ENCODE peak calls at places on chromosomes 7 and 10, in seven cellular contexts. One of them, this sample, is unnamed. For H3K36me3 and H3K4me1, the result is how much of the 10 kb centered on the place peaks cover.

GRCh38 chr7:26688936-26689506 is 175.4 kb downstream of the SKAP2 start:
- DNase-seq in SK-N-SH: no peak
- DNase-seq in neural progenitor cell: no peak
- DNase-seq in CD4-positive, CD25-positive, alpha-beta regulatory T cell: no peak
- DNase-seq in heart right ventricle: no peak
- DNase-seq in colonic mucosa: no peak
- DNase-seq in SJSA1: no peak
- DNase-seq in this sample: no peak

GRCh38 chr10:102951316-102951715 is 33.2 kb downstream of the CNNM2 start:
- DNase-seq in SK-N-SH: no peak
- DNase-seq in neural progenitor cell: no peak
- DNase-seq in CD4-positive, CD25-positive, alpha-beta regulatory T cell: no peak
- DNase-seq in heart right ventricle: no peak
- DNase-seq in colonic mucosa: no peak
- DNase-seq in SJSA1: no peak
- DNase-seq in this sample: no peak

GRCh38 chr7:142645777-142646176 is 103.5 kb upstream of the PRSS1 start:
- DNase-seq in SK-N-SH: peak
- DNase-seq in neural progenitor cell: peak
- DNase-seq in CD4-positive, CD25-positive, alpha-beta regulatory T cell: no peak
- DNase-seq in heart right ventricle: no peak
- DNase-seq in colonic mucosa: no peak
- DNase-seq in SJSA1: no peak
- DNase-seq in this sample: no peak

GRCh38 chr7:43847496-43847895 is 21.8 kb downstream of the MRPS24 start:
- DNase-seq in SK-N-SH: no peak
- DNase-seq in neural progenitor cell: no peak
- DNase-seq in CD4-positive, CD25-positive, alpha-beta regulatory T cell: no peak
- DNase-seq in heart right ventricle: no peak
- DNase-seq in colonic mucosa: no peak
- DNase-seq in SJSA1: no peak
- DNase-seq in this sample: no peak

GRCh38 chr10:5589071-5589962 is 64.6 kb downstream of the CALML3 start:
- DNase-seq in SK-N-SH: no peak
- DNase-seq in neural progenitor cell: no peak
- DNase-seq in CD4-positive, CD25-positive, alpha-beta regulatory T cell: no peak
- DNase-seq in heart right ventricle: no peak
- DNase-seq in colonic mucosa: no peak
- DNase-seq in SJSA1: no peak
- DNase-seq in this sample: no peak

GRCh38 chr7:151808296-151809155 is 68.4 kb downstream of the PRKAG2 start:
- DNase-seq in SK-N-SH: peak
- DNase-seq in neural progenitor cell: no peak
- DNase-seq in CD4-positive, CD25-positive, alpha-beta regulatory T cell: no peak
- DNase-seq in heart right ventricle: no peak
- DNase-seq in colonic mucosa: no peak
- DNase-seq in SJSA1: no peak
- DNase-seq in this sample: peak

GRCh38 chr10:5404188-5405041 is at the start of gene TUBAL3:
- DNase-seq in SK-N-SH: no peak
- DNase-seq in neural progenitor cell: no peak
- DNase-seq in CD4-positive, CD25-positive, alpha-beta regulatory T cell: no peak
- DNase-seq in heart right ventricle: no peak
- DNase-seq in colonic mucosa: peak
- DNase-seq in SJSA1: no peak
- DNase-seq in this sample: no peak

GRCh38 chr10:1938317-1938716 is 201.0 kb upstream of the ADARB2 start:
- DNase-seq in SK-N-SH: no peak
- DNase-seq in neural progenitor cell: no peak
- DNase-seq in CD4-positive, CD25-positive, alpha-beta regulatory T cell: no peak
- DNase-seq in heart right ventricle: no peak
- DNase-seq in colonic mucosa: no peak
- DNase-seq in SJSA1: no peak
- DNase-seq in this sample: no peak

GRCh38 chr7:112453505-112454171 is 3.4 kb downstream of the IFRD1 start:
- DNase-seq in SK-N-SH: no peak
- DNase-seq in neural progenitor cell: no peak
- DNase-seq in CD4-positive, CD25-positive, alpha-beta regulatory T cell: no peak
- DNase-seq in heart right ventricle: no peak
- DNase-seq in colonic mucosa: no peak
- DNase-seq in SJSA1: no peak
- DNase-seq in this sample: no peak

GRCh38 chr10:3955493-3955892 is 170.5 kb upstream of the KLF6 start:
- DNase-seq in SK-N-SH: no peak
- DNase-seq in neural progenitor cell: peak
- DNase-seq in CD4-positive, CD25-positive, alpha-beta regulatory T cell: no peak
- DNase-seq in heart right ventricle: no peak
- DNase-seq in colonic mucosa: peak
- DNase-seq in SJSA1: no peak
- DNase-seq in this sample: no peak

GRCh38 chr10:123148414-123149161 is 652 bp downstream of the HMX2 start:
- DNase-seq in SK-N-SH: peak
- DNase-seq in neural progenitor cell: peak
- DNase-seq in CD4-positive, CD25-positive, alpha-beta regulatory T cell: no peak
- DNase-seq in heart right ventricle: no peak
- DNase-seq in colonic mucosa: no peak
- DNase-seq in SJSA1: peak
- DNase-seq in this sample: no peak

GRCh38 chr10:6336013-6336412 is 133.3 kb downstream of the PFKFB3 start:
- DNase-seq in SK-N-SH: no peak
- DNase-seq in neural progenitor cell: no peak
- DNase-seq in CD4-positive, CD25-positive, alpha-beta regulatory T cell: no peak
- DNase-seq in heart right ventricle: no peak
- DNase-seq in colonic mucosa: no peak
- DNase-seq in SJSA1: no peak
- DNase-seq in this sample: no peak

GRCh38 chr7:142460402-142461117 is 202.7 kb upstream of the PRSS58 start:
- DNase-seq in SK-N-SH: no peak
- DNase-seq in neural progenitor cell: no peak
- DNase-seq in CD4-positive, CD25-positive, alpha-beta regulatory T cell: no peak
- DNase-seq in heart right ventricle: no peak
- DNase-seq in colonic mucosa: no peak
- DNase-seq in SJSA1: no peak
- DNase-seq in this sample: no peak

GRCh38 chr10:74988787-74989574 is 122.5 kb upstream of the SAMD8 start:
- DNase-seq in SK-N-SH: no peak
- DNase-seq in neural progenitor cell: no peak
- DNase-seq in CD4-positive, CD25-positive, alpha-beta regulatory T cell: no peak
- DNase-seq in heart right ventricle: no peak
- DNase-seq in colonic mucosa: no peak
- DNase-seq in SJSA1: no peak
- DNase-seq in this sample: no peak

GRCh38 chr10:131452926-131453771 is 141.6 kb upstream of the TCERG1L start:
- DNase-seq in SK-N-SH: no peak
- DNase-seq in neural progenitor cell: peak
- DNase-seq in CD4-positive, CD25-positive, alpha-beta regulatory T cell: no peak
- DNase-seq in heart right ventricle: peak
- DNase-seq in colonic mucosa: no peak
- DNase-seq in SJSA1: no peak
- DNase-seq in this sample: peak

GRCh38 chr10:3467052-3467906 is 294.7 kb upstream of the PITRM1 start:
- DNase-seq in SK-N-SH: no peak
- DNase-seq in neural progenitor cell: peak
- DNase-seq in CD4-positive, CD25-positive, alpha-beta regulatory T cell: no peak
- DNase-seq in heart right ventricle: peak
- DNase-seq in colonic mucosa: peak
- DNase-seq in SJSA1: peak
- DNase-seq in this sample: no peak

GRCh38 chr10:114405011-114405350 is 679 bp upstream of the AFAP1L2 start:
- DNase-seq in SK-N-SH: no peak
- DNase-seq in neural progenitor cell: no peak
- DNase-seq in CD4-positive, CD25-positive, alpha-beta regulatory T cell: no peak
- DNase-seq in heart right ventricle: no peak
- DNase-seq in colonic mucosa: peak
- DNase-seq in SJSA1: no peak
- DNase-seq in this sample: no peak
- H3K36me3 ChIP-seq in SK-N-SH: under half
- H3K36me3 ChIP-seq in neural progenitor cell: under half
- H3K36me3 ChIP-seq in CD4-positive, CD25-positive, alpha-beta regulatory T cell: under half
- H3K36me3 ChIP-seq in heart right ventricle: under half
- H3K36me3 ChIP-seq in colonic mucosa: under half
- H3K36me3 ChIP-seq in SJSA1: under half
- H3K36me3 ChIP-seq in this sample: under half

DNA sequence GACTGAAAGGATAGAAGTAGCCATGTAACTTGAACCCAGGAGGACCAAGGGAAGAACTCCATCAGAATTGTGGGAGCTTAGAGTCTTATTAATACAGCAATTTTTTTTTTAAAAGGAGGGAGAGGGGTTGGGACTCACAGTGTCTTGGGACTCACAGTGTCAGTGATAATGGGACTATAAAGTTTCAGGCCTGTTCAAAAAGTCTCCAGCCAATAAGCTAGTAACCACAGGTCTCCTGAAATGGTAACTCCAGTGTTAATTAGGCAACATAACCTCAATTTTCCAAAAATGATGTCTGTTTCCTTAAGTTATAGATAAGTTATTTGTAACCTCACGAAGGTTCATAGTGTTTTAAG is 2.4 kb upstream of the HNRNPH3 start:
- DNase-seq in SK-N-SH: no peak
- DNase-seq in neural progenitor cell: no peak
- DNase-seq in CD4-positive, CD25-positive, alpha-beta regulatory T cell: no peak
- DNase-seq in heart right ventricle: no peak
- DNase-seq in colonic mucosa: no peak
- DNase-seq in SJSA1: no peak
- DNase-seq in this sample: no peak
- H3K4me3 ChIP-seq in SK-N-SH: no peak
- H3K4me3 ChIP-seq in neural progenitor cell: no peak
- H3K4me3 ChIP-seq in CD4-positive, CD25-positive, alpha-beta regulatory T cell: no peak
- H3K4me3 ChIP-seq in heart right ventricle: no peak
- H3K4me3 ChIP-seq in colonic mucosa: no peak
- H3K4me3 ChIP-seq in SJSA1: no peak
- H3K4me3 ChIP-seq in this sample: no peak

GRCh38 chr10:120746016-120746755 is 105.0 kb upstream of the WDR11 start:
- DNase-seq in SK-N-SH: peak
- DNase-seq in neural progenitor cell: no peak
- DNase-seq in CD4-positive, CD25-positive, alpha-beta regulatory T cell: no peak
- DNase-seq in heart right ventricle: no peak
- DNase-seq in colonic mucosa: no peak
- DNase-seq in SJSA1: no peak
- DNase-seq in this sample: no peak
- H3K4me1 ChIP-seq in SK-N-SH: under half
- H3K4me1 ChIP-seq in neural progenitor cell: under half
- H3K4me1 ChIP-seq in CD4-positive, CD25-positive, alpha-beta regulatory T cell: under half
- H3K4me1 ChIP-seq in heart right ventricle: under half
- H3K4me1 ChIP-seq in colonic mucosa: under half
- H3K4me1 ChIP-seq in SJSA1: under half
- H3K4me1 ChIP-seq in this sample: under half

GRCh38 chr7:5708271-5708670 is 73.2 kb downstream of the RNF216 start:
- DNase-seq in SK-N-SH: no peak
- DNase-seq in neural progenitor cell: no peak
- DNase-seq in CD4-positive, CD25-positive, alpha-beta regulatory T cell: no peak
- DNase-seq in heart right ventricle: no peak
- DNase-seq in colonic mucosa: no peak
- DNase-seq in SJSA1: no peak
- DNase-seq in this sample: no peak

GRCh38 chr7:5712566-5712965 is 68.9 kb downstream of the RNF216 start:
- DNase-seq in SK-N-SH: no peak
- DNase-seq in neural progenitor cell: no peak
- DNase-seq in CD4-positive, CD25-positive, alpha-beta regulatory T cell: no peak
- DNase-seq in heart right ventricle: no peak
- DNase-seq in colonic mucosa: no peak
- DNase-seq in SJSA1: no peak
- DNase-seq in this sample: no peak

GRCh38 chr7:5713124-5713912 is 68.1 kb downstream of the RNF216 start:
- DNase-seq in SK-N-SH: no peak
- DNase-seq in neural progenitor cell: no peak
- DNase-seq in CD4-positive, CD25-positive, alpha-beta regulatory T cell: no peak
- DNase-seq in heart right ventricle: no peak
- DNase-seq in colonic mucosa: no peak
- DNase-seq in SJSA1: no peak
- DNase-seq in this sample: no peak

GRCh38 chr7:5711419-5711818 is 70.0 kb downstream of the RNF216 start:
- DNase-seq in SK-N-SH: no peak
- DNase-seq in neural progenitor cell: no peak
- DNase-seq in CD4-positive, CD25-positive, alpha-beta regulatory T cell: no peak
- DNase-seq in heart right ventricle: no peak
- DNase-seq in colonic mucosa: no peak
- DNase-seq in SJSA1: no peak
- DNase-seq in this sample: no peak

GRCh38 chr7:5709347-5709950 is 72.0 kb downstream of the RNF216 start:
- DNase-seq in SK-N-SH: no peak
- DNase-seq in neural progenitor cell: no peak
- DNase-seq in CD4-positive, CD25-positive, alpha-beta regulatory T cell: no peak
- DNase-seq in heart right ventricle: no peak
- DNase-seq in colonic mucosa: no peak
- DNase-seq in SJSA1: no peak
- DNase-seq in this sample: no peak
- H3K36me3 ChIP-seq in SK-N-SH: half or more
- H3K36me3 ChIP-seq in neural progenitor cell: under half
- H3K36me3 ChIP-seq in CD4-positive, CD25-positive, alpha-beta regulatory T cell: half or more
- H3K36me3 ChIP-seq in heart right ventricle: under half
- H3K36me3 ChIP-seq in colonic mucosa: under half
- H3K36me3 ChIP-seq in SJSA1: half or more
- H3K36me3 ChIP-seq in this sample: half or more

GRCh38 chr10:110569736-110570135 is 2.2 kb downstream of the SMC3 start:
- DNase-seq in SK-N-SH: no peak
- DNase-seq in neural progenitor cell: no peak
- DNase-seq in CD4-positive, CD25-positive, alpha-beta regulatory T cell: no peak
- DNase-seq in heart right ventricle: no peak
- DNase-seq in colonic mucosa: no peak
- DNase-seq in SJSA1: no peak
- DNase-seq in this sample: no peak
- H3K4me3 ChIP-seq in SK-N-SH: no peak
- H3K4me3 ChIP-seq in neural progenitor cell: peak
- H3K4me3 ChIP-seq in CD4-positive, CD25-positive, alpha-beta regulatory T cell: peak
- H3K4me3 ChIP-seq in heart right ventricle: no peak
- H3K4me3 ChIP-seq in colonic mucosa: no peak
- H3K4me3 ChIP-seq in SJSA1: no peak
- H3K4me3 ChIP-seq in this sample: peak

DNA sequence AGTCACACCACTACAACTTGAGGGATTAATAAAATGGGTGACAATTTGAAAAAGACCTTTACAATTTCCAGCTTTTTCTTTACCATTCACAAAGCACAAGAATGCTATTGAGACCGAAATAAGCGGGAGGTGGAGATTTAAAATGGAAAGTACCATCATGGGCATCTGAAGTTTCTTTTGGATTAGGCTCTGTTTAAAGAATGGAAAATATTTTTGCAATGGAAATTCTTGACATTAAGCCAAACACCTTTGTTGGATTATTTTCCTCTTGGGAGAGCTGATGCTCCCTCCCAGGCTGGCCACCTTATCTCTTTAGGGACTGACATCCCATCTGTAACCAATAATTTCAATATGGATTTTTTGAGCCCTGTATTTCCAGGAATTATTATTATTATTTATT is 62.5 kb downstream of the BPGM start:
- DNase-seq in SK-N-SH: no peak
- DNase-seq in neural progenitor cell: no peak
- DNase-seq in CD4-positive, CD25-positive, alpha-beta regulatory T cell: no peak
- DNase-seq in heart right ventricle: no peak
- DNase-seq in colonic mucosa: no peak
- DNase-seq in SJSA1: peak
- DNase-seq in this sample: no peak
- H3K4me1 ChIP-seq in SK-N-SH: under half
- H3K4me1 ChIP-seq in neural progenitor cell: under half
- H3K4me1 ChIP-seq in CD4-positive, CD25-positive, alpha-beta regulatory T cell: under half
- H3K4me1 ChIP-seq in heart right ventricle: under half
- H3K4me1 ChIP-seq in colonic mucosa: under half
- H3K4me1 ChIP-seq in SJSA1: half or more
- H3K4me1 ChIP-seq in this sample: under half

This sample was measured in BE2C.